ENCODE peak calls at places on chromosome 6, in six cellular contexts. N is NCI-H146, Q is KBM-7, B is dermis microvascular lymphatic vessel endothelial cell, M is kidney, U is brain microvascular endothelial cell. P is an unnamed sample.

GRCh38 chr6:87875781-87876180 is 171.9 kb upstream of the SPACA1 start:
- DNase-seq in N (no peak), Q (no peak), B (no peak), M (no peak), U (no peak), P (no peak)

GRCh38 chr6:75493400-75494064 is at the start of gene FILIP1:
- DNase-seq in N (no peak), Q (no peak), B (no peak), M (peak; percentile 60), U (peak; percentile 87), P (no peak)

GRCh38 chr6:142716097-142716496 is 228.9 kb downstream of the HIVEP2 start:
- DNase-seq in N (no peak), Q (peak; percentile 32), B (no peak), M (no peak), U (no peak), P (no peak)

GRCh38 chr6:30399390-30400058 is 54.6 kb downstream of the RPP21 start:
- DNase-seq in N (no peak), Q (no peak), B (no peak), M (no peak), U (no peak), P (no peak)

GRCh38 chr6:51753635-51754034 is 333.8 kb downstream of the PKHD1 start:
- DNase-seq in N (no peak), Q (peak; percentile 16), B (no peak), M (no peak), U (no peak), P (no peak)

GRCh38 chr6:56944651-56945050 is 10.3 kb upstream of the BEND6 start:
- DNase-seq in N (no peak), Q (no peak), B (no peak), M (no peak), U (no peak), P (peak; percentile 34)

GRCh38 chr6:26392932-26393636 is 9.0 kb upstream of the BTN3A1 start:
- DNase-seq in N (no peak), Q (no peak), B (no peak), M (no peak), U (no peak), P (no peak)

GRCh38 chr6:157376706-157377230 is 4.2 kb upstream of the ZDHHC14 start:
- DNase-seq in N (peak; percentile 87), Q (no peak), B (no peak), M (no peak), U (no peak), P (no peak)

GRCh38 chr6:110310861-110311446 is 47.2 kb downstream of the METTL24 start:
- DNase-seq in N (peak; percentile 62), Q (no peak), B (no peak), M (no peak), U (no peak), P (no peak)